ENCODE peak calls at places on chromosomes 4 and X, in six cellular contexts. One of them, this sample, is unnamed.

GRCh38 chr4:173182403-173182802 is 13.8 kb downstream of the GALNT7 start:
- DNase-seq in lower lobe of right lung: no peak
- DNase-seq in HEK293T: no peak
- DNase-seq in Daoy: peak; percentile 54
- DNase-seq in epithelial cell of esophagus: peak; percentile 85
- DNase-seq in NCI-H187: no peak
- DNase-seq in this sample: no peak

GRCh38 chr4:52954771-52955170 is 92.7 kb downstream of the RASL11B start:
- DNase-seq in lower lobe of right lung: no peak
- DNase-seq in HEK293T: no peak
- DNase-seq in Daoy: no peak
- DNase-seq in epithelial cell of esophagus: no peak
- DNase-seq in NCI-H187: no peak
- DNase-seq in this sample: no peak

GRCh38 chr4:117429506-117429905 is 344.1 kb upstream of the TRAM1L1 start:
- DNase-seq in lower lobe of right lung: no peak
- DNase-seq in HEK293T: no peak
- DNase-seq in Daoy: no peak
- DNase-seq in epithelial cell of esophagus: no peak
- DNase-seq in NCI-H187: no peak
- DNase-seq in this sample: no peak

GRCh38 chr4:3520796-3521600 is 11.2 kb downstream of the LRPAP1 start:
- DNase-seq in lower lobe of right lung: peak; percentile 43
- DNase-seq in HEK293T: no peak
- DNase-seq in Daoy: no peak
- DNase-seq in epithelial cell of esophagus: no peak
- DNase-seq in NCI-H187: no peak
- DNase-seq in this sample: no peak

GRCh38 chr4:186557486-186557885 is 2.1 kb upstream of the MTNR1A start:
- DNase-seq in lower lobe of right lung: no peak
- DNase-seq in HEK293T: no peak
- DNase-seq in Daoy: peak; percentile 58
- DNase-seq in epithelial cell of esophagus: peak; percentile 35
- DNase-seq in NCI-H187: no peak
- DNase-seq in this sample: no peak

GRCh38 chr4:167616471-167616870 is 382.2 kb upstream of the SPOCK3 start:
- DNase-seq in lower lobe of right lung: no peak
- DNase-seq in HEK293T: no peak
- DNase-seq in Daoy: no peak
- DNase-seq in epithelial cell of esophagus: no peak
- DNase-seq in NCI-H187: no peak
- DNase-seq in this sample: no peak

GRCh38 chr4:52937829-52938228 is 75.7 kb downstream of the RASL11B start:
- DNase-seq in lower lobe of right lung: no peak
- DNase-seq in HEK293T: no peak
- DNase-seq in Daoy: no peak
- DNase-seq in epithelial cell of esophagus: peak; percentile 22
- DNase-seq in NCI-H187: no peak
- DNase-seq in this sample: no peak

GRCh38 chrX:116961872-116962582 is 499.3 kb upstream of the CT83 start:
- DNase-seq in lower lobe of right lung: no peak
- DNase-seq in HEK293T: no peak
- DNase-seq in Daoy: no peak
- DNase-seq in epithelial cell of esophagus: peak; percentile 9
- DNase-seq in NCI-H187: no peak
- DNase-seq in this sample: no peak

GRCh38 chr4:40976343-40976742 is 226.6 kb downstream of the NSUN7 start:
- DNase-seq in lower lobe of right lung: no peak
- DNase-seq in HEK293T: peak; percentile 15
- DNase-seq in Daoy: peak; percentile 51
- DNase-seq in epithelial cell of esophagus: peak; percentile 74
- DNase-seq in NCI-H187: peak; percentile 7
- DNase-seq in this sample: peak; percentile 9

GRCh38 chrX:16517206-16517605 is 132.8 kb upstream of the S100G start:
- DNase-seq in lower lobe of right lung: no peak
- DNase-seq in HEK293T: no peak
- DNase-seq in Daoy: no peak
- DNase-seq in epithelial cell of esophagus: no peak
- DNase-seq in NCI-H187: no peak
- DNase-seq in this sample: no peak

GRCh38 chrX:88863726-88864125 is 116.7 kb downstream of the CPXCR1 start:
- DNase-seq in lower lobe of right lung: peak; percentile 12
- DNase-seq in HEK293T: no peak
- DNase-seq in Daoy: no peak
- DNase-seq in epithelial cell of esophagus: no peak
- DNase-seq in NCI-H187: no peak
- DNase-seq in this sample: no peak

GRCh38 chrX:27619975-27620374 is 29.8 kb downstream of the DCAF8L2 start:
- DNase-seq in lower lobe of right lung: no peak
- DNase-seq in HEK293T: no peak
- DNase-seq in Daoy: no peak
- DNase-seq in epithelial cell of esophagus: peak; percentile 34
- DNase-seq in NCI-H187: no peak
- DNase-seq in this sample: no peak

GRCh38 chr4:150464523-150464922 is 117.4 kb upstream of the MAB21L2 start:
- DNase-seq in lower lobe of right lung: no peak
- DNase-seq in HEK293T: no peak
- DNase-seq in Daoy: no peak
- DNase-seq in epithelial cell of esophagus: no peak
- DNase-seq in NCI-H187: no peak
- DNase-seq in this sample: no peak